ENCODE peak calls at places on chromosomes 5 and 9, in five cellular contexts. M is activated CD4-positive, alpha-beta T cell treated with anti-CD3 and anti-CD28 coated beads, Interleukin-2, amount 50 U/mL, for 4 hours; I is stimulated activated CD4-positive, alpha-beta T cell treated with anti-CD3 and anti-CD28 coated beads, Interleukin-1b, Interleukin-23, amount 100 ng/mL, for 4 hours; U is RPMI7951; X is EL. T is an unnamed sample.

GRCh38 chr5:40479939-40480338 is 199.8 kb upstream of the PTGER4 start:
- DNase-seq in M (no peak), I (no peak), U (no peak), X (no peak), T (no peak)

GRCh38 chr9:20504930-20505329 is 117.4 kb downstream of the MLLT3 start:
- DNase-seq in M (no peak), I (no peak), U (no peak), X (no peak), T (no peak)

GRCh38 chr5:108324886-108325285 is 57.0 kb downstream of the FBXL17 start:
- DNase-seq in M (no peak), I (no peak), U (no peak), X (no peak), T (no peak)

GRCh38 chr5:172942556-172942955 is 16.7 kb upstream of the RPL26L1 start:
- DNase-seq in M (no peak), I (no peak), U (no peak), X (no peak), T (no peak)

GRCh38 chr5:96714450-96714849 is 52.3 kb downstream of the CAST start:
- DNase-seq in M (no peak), I (no peak), U (no peak), X (no peak), T (peak)

GRCh38 chr9:87256973-87257372 is 240.7 kb upstream of the DAPK1 start:
- DNase-seq in M (no peak), I (no peak), U (peak), X (no peak), T (peak)

GRCh38 chr9:4865685-4866084 is 72.9 kb downstream of the RCL1 start:
- DNase-seq in M (no peak), I (no peak), U (no peak), X (no peak), T (no peak)

GRCh38 chr5:150598821-150599273 is 41.6 kb upstream of the SYNPO start:
- DNase-seq in M (no peak), I (no peak), U (no peak), X (no peak), T (no peak)

GRCh38 chr5:28750236-28750635 is 1711.8 kb upstream of the CDH9 start:
- DNase-seq in M (no peak), I (no peak), U (no peak), X (no peak), T (peak)

GRCh38 chr9:117704024-117704575 is at the start of gene TLR4:
- DNase-seq in M (no peak), I (no peak), U (peak), X (peak), T (peak)